ENCODE peak calls at places on chromosomes 4 and X, in ten cellular contexts. V is left ventricle myocardium inferior, M is astrocyte, P is A549, J is Panc1, Q is skeletal muscle cell, G is fibroblast of pulmonary artery, Z is neuronal stem cell, C is cardiac fibroblast, N is mucosa of descending colon. D is an unnamed sample.
A peak's percentile ranks its signal among the peaks of the same experiment; 100 is the strongest.

GRCh38 chrX:19075754-19076153 is 46.5 kb downstream of the ADGRG2 start:
- DNase-seq in Q (no peak), V (no peak), M (no peak), Z (no peak), G (no peak), J (no peak), P (no peak), C (no peak), N (no peak), D (no peak)

GRCh38 chr4:88054909-88055308 is 47.5 kb downstream of the PKD2 start:
- DNase-seq in G (peak; percentile 44), V (no peak), Z (peak; percentile 24), J (peak; percentile 28), Q (peak; percentile 9), N (no peak), P (peak; percentile 72), M (peak; percentile 23), C (peak; percentile 60), D (no peak)

GRCh38 chr4:186693159-186693815 is 30.4 kb downstream of the FAT1 start:
- DNase-seq in C (peak; percentile 93), G (peak; percentile 94), P (peak; percentile 74), V (peak; percentile 45), Z (no peak), J (peak; percentile 72), M (peak; percentile 96), Q (peak; percentile 60), N (peak; percentile 61), D (peak; percentile 86)

GRCh38 chrX:30156009-30156408 is 59.4 kb upstream of the MAGEB2 start:
- DNase-seq in V (no peak), M (no peak), N (no peak), Z (no peak), P (no peak), Q (no peak), J (no peak), G (no peak), C (no peak), D (no peak)

GRCh38 chr4:7816771-7817170 is 122.9 kb downstream of the AFAP1 start:
- DNase-seq in Z (no peak), V (no peak), J (no peak), C (no peak), Q (no peak), M (no peak), N (no peak), P (no peak), G (no peak), D (no peak)

GRCh38 chr4:182810103-182810605 is 107.0 kb downstream of the DCTD start:
- DNase-seq in M (no peak), V (no peak), Z (no peak), G (no peak), P (no peak), N (no peak), J (no peak), C (no peak), Q (no peak), D (no peak)

GRCh38 chr4:101211146-101211553 is 136.2 kb downstream of the PPP3CA start:
- DNase-seq in G (peak; percentile 19), P (peak; percentile 89), V (no peak), M (peak; percentile 80), N (no peak), Q (peak; percentile 45), Z (no peak), C (peak; percentile 63), J (no peak), D (no peak)

GRCh38 chr4:100842856-100843255 is 325.0 kb upstream of the EMCN start:
- DNase-seq in M (peak; percentile 28), N (no peak), Q (no peak), G (peak; percentile 84), P (no peak), C (peak; percentile 17), J (no peak), Z (no peak), V (no peak), D (no peak)

GRCh38 chrX:128728943-128729342 is 676.7 kb upstream of the ACTRT1 start:
- DNase-seq in C (no peak), Q (no peak), M (no peak), N (no peak), J (no peak), V (no peak), P (no peak), G (no peak), Z (no peak), D (no peak)

GRCh38 chr4:169484485-169484884 is 127.9 kb downstream of the NEK1 start:
- DNase-seq in C (peak; percentile 42), Z (no peak), Q (no peak), P (peak; percentile 3), G (peak; percentile 17), N (no peak), J (no peak), M (no peak), V (no peak), D (no peak)

GRCh38 chrX:82945332-82945731 is 562.8 kb upstream of the POU3F4 start:
- DNase-seq in V (no peak), G (no peak), P (no peak), J (no peak), M (no peak), N (no peak), Z (no peak), Q (no peak), C (peak; percentile 0), D (no peak)

GRCh38 chr4:118034061-118034785 is at the start of gene NDST3:
- DNase-seq in M (peak; percentile 65), C (peak; percentile 41), P (peak; percentile 75), Z (peak; percentile 62), V (no peak), J (no peak), G (peak; percentile 42), N (peak; percentile 41), Q (peak; percentile 2), D (no peak)

GRCh38 chr4:166198516-166198915 is 325.5 kb downstream of the TLL1 start:
- DNase-seq in Z (no peak), C (no peak), G (no peak), N (no peak), M (no peak), J (no peak), P (no peak), V (no peak), Q (no peak), D (no peak)

GRCh38 chrX:154043003-154043402 is 23.3 kb upstream of the IRAK1 start:
- DNase-seq in Q (peak; percentile 51), P (no peak), M (peak; percentile 69), G (peak; percentile 85), J (no peak), V (no peak), N (no peak), C (peak; percentile 88), Z (no peak), D (no peak)

GRCh38 chr4:109848501-109848900 is 594 bp downstream of the LRIT3 start:
- DNase-seq in Q (no peak), M (no peak), P (no peak), J (no peak), V (no peak), N (no peak), G (no peak), Z (peak; percentile 6), C (no peak), D (no peak)

GRCh38 chr4:84545093-84545492 is 37.8 kb upstream of the CDS1 start:
- DNase-seq in Z (no peak), N (no peak), M (no peak), Q (no peak), P (no peak), G (no peak), V (no peak), J (no peak), C (no peak), D (no peak)

DNA sequence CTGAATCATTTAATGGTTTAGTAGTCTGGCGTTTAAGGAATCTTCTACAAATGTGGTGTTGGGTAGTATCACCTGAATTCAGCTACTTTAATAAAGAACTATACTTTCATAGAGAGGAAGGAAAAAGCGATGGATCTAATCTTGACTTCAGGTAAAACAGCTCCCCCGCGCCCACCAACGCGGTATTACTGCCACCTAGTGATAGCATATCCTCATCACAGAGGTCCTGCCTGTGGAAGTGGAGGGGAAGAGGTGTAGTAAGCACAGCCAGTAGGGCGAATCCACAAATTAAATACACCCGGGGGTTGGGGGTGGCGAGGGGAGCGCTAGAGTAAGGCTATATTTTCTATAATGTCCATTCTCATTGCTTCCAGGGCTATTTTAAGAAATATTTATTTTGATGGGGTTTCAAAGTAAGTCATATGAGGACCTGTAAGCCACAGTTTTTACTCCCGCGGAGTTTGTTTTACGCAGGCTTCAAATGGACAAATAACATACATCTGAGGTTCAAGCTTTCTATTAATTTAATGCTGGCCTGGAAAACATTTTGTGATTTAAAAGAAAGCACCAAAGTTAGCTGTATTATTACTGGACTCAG is 8.3 kb upstream of the DAPP1 start:
- DNase-seq in Z (peak; percentile 50), N (peak; percentile 72), Q (no peak), M (peak; percentile 6), C (peak; percentile 71), V (peak; percentile 48), G (peak; percentile 54), J (no peak), P (peak; percentile 59), D (no peak)
- H3K4me3 ChIP-seq in Z (no peak overlapping the region), N (no peak overlapping the region), Q (no peak overlapping the region), M (no peak overlapping the region), C (no peak overlapping the region), V (no peak overlapping the region), G (no peak overlapping the region), J (no peak overlapping the region), P (no peak overlapping the region), D (no peak overlapping the region)

GRCh38 chr4:40514409-40515025 is 115.1 kb downstream of the RBM47 start:
- DNase-seq in M (no peak), Z (no peak), Q (no peak), V (no peak), P (peak; percentile 39), C (no peak), G (no peak), J (no peak), N (peak; percentile 73), D (no peak)
- H3K4me3 ChIP-seq in M (no peak overlapping the region), Z (no peak overlapping the region), Q (no peak overlapping the region), V (no peak overlapping the region), P (peak overlapping the region; percentile 46), C (no peak overlapping the region), G (no peak overlapping the region), J (no peak overlapping the region), N (peak overlapping the region; percentile 25), D (peak overlapping the region; percentile 20)

DNA sequence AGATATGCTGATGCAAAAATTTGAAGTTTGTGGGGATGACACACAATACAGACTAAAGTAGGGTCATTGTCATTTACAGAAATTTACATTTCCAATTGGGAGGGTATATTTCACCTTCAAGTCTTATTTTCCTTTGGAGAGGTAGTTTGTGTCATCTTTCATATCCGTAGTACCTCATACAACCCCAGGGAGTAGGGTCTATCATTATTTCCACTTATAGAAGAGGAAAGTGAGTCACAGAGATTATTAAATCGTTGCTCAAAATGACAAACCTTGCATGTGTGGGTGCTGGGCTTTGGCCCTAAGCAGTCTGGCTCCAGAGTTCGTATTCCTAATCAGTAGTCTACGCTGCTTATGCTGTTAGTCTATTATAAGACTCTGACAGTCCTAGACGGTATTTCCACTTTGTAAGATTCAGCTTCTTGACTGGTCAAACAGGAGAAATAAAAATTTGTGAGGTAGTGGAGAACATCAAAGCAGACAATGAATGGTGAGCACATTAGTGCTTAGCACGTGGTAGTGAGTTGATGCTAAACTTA is 516.5 kb downstream of the PCDH7 start:
- DNase-seq in Z (no peak), V (no peak), G (no peak), P (no peak), C (no peak), N (no peak), J (no peak), M (peak; percentile 77), Q (no peak), D (no peak)
- H3K4me3 ChIP-seq in Z (no peak overlapping the region), V (no peak overlapping the region), G (no peak overlapping the region), P (no peak overlapping the region), C (no peak overlapping the region), N (no peak overlapping the region), J (no peak overlapping the region), M (no peak overlapping the region), Q (no peak overlapping the region), D (no peak overlapping the region)

GRCh38 chrX:71493111-71493613 is 39.7 kb upstream of the OGT start:
- DNase-seq in P (no peak), N (peak; percentile 23), Q (no peak), V (no peak), M (no peak), Z (no peak), G (peak; percentile 21), J (no peak), C (no peak), D (no peak)
- H3K4me3 ChIP-seq in P (peak overlapping the region; percentile 43), N (no peak overlapping the region), Q (peak overlapping the region; percentile 50), V (peak overlapping the region; percentile 73), M (no peak overlapping the region), Z (no peak overlapping the region), G (peak overlapping the region; percentile 55), J (peak overlapping the region; percentile 42), C (peak overlapping the region; percentile 55), D (peak overlapping the region; percentile 58)

D was measured in suprapubic skin.